ENCODE peak calls at places on chromosome 20, in four cellular contexts. Q, P, C and Y are unnamed samples.

GRCh38 chr20:25541676-25542075 is 43.7 kb downstream of the NINL start:
- DNase-seq in Q (no peak), C (no peak), P (no peak), Y (no peak)

GRCh38 chr20:23257848-23258746 is 92.5 kb upstream of the NXT1 start:
- DNase-seq in P (no peak), C (no peak), Q (peak; percentile 88), Y (peak; percentile 28)

GRCh38 chr20:38123021-38123587 is 42.0 kb downstream of the TGM2 start:
- DNase-seq in P (no peak), Q (peak; percentile 78), C (peak; percentile 75), Y (no peak)

GRCh38 chr20:48760403-48760889 is 67.4 kb downstream of the PREX1 start:
- DNase-seq in Q (peak; percentile 24), C (no peak), P (no peak), Y (no peak)

GRCh38 chr20:23374441-23374840 is 12.5 kb downstream of the GZF1 start:
- DNase-seq in P (no peak), C (no peak), Q (no peak), Y (no peak)

GRCh38 chr20:58797371-58798050 is 53.2 kb downstream of the GNAS-AS1 start:
- DNase-seq in C (no peak), P (no peak), Q (no peak), Y (no peak)

GRCh38 chr20:45465492-45466266 is 3.9 kb upstream of the WFDC2 start:
- DNase-seq in C (no peak), Q (no peak), P (no peak), Y (no peak)

GRCh38 chr20:41524980-41525613 is 93.1 kb downstream of the CHD6 start:
- DNase-seq in C (no peak), Q (peak; percentile 58), P (no peak), Y (no peak)

GRCh38 chr20:4161447-4162251 is 146.3 kb upstream of the RNF24 start:
- DNase-seq in Q (no peak), P (peak; percentile 19), C (no peak), Y (no peak)

GRCh38 chr20:33305591-33306057 is 22.6 kb downstream of the BPIFB1 start:
- DNase-seq in C (peak; percentile 35), Q (no peak), P (no peak), Y (no peak)

GRCh38 chr20:44650777-44651493 is 564 bp downstream of the ADA start:
- DNase-seq in C (peak; percentile 31), P (no peak), Q (no peak), Y (no peak)

GRCh38 chr20:7113577-7114466 is 346.3 kb downstream of the BMP2 start:
- DNase-seq in P (no peak), C (peak; percentile 36), Q (peak; percentile 1), Y (peak; percentile 64)

GRCh38 chr20:19601133-19601810 is 156.8 kb upstream of the RIN2 start:
- DNase-seq in P (no peak), Q (no peak), C (peak; percentile 19), Y (no peak)

GRCh38 chr20:31967830-31968249 is at the start of gene XKR7:
- DNase-seq in P (no peak), C (no peak), Q (no peak), Y (no peak)

GRCh38 chr20:58905236-58905635 is 52.7 kb downstream of the GNAS start:
- DNase-seq in C (no peak), Q (no peak), P (no peak), Y (no peak)

GRCh38 chr20:19492937-19493336 is 265.1 kb upstream of the RIN2 start:
- DNase-seq in C (no peak), P (no peak), Q (no peak), Y (no peak)

GRCh38 chr20:61322151-61322860 is 70.2 kb downstream of the CDH4 start:
- DNase-seq in P (no peak), Q (no peak), C (no peak), Y (no peak)

GRCh38 chr20:37394543-37395410 is 48.8 kb downstream of the SRC start:
- DNase-seq in Q (no peak), P (no peak), C (no peak), Y (no peak)

GRCh38 chr20:49399329-49399728 is 83.1 kb downstream of the KCNB1 start:
- DNase-seq in C (no peak), P (no peak), Q (peak; percentile 5), Y (no peak)

GRCh38 chr20:11766961-11767360 is 150.7 kb upstream of the BTBD3 start:
- DNase-seq in P (no peak), Q (peak; percentile 61), C (no peak), Y (peak; percentile 79)

GRCh38 chr20:48421547-48421946 is 406.3 kb downstream of the PREX1 start:
- DNase-seq in P (no peak), C (no peak), Q (no peak), Y (no peak)

GRCh38 chr20:13037727-13038126 is 29.0 kb downstream of the SPTLC3 start:
- DNase-seq in Q (peak; percentile 22), P (no peak), C (no peak), Y (no peak)

DNA sequence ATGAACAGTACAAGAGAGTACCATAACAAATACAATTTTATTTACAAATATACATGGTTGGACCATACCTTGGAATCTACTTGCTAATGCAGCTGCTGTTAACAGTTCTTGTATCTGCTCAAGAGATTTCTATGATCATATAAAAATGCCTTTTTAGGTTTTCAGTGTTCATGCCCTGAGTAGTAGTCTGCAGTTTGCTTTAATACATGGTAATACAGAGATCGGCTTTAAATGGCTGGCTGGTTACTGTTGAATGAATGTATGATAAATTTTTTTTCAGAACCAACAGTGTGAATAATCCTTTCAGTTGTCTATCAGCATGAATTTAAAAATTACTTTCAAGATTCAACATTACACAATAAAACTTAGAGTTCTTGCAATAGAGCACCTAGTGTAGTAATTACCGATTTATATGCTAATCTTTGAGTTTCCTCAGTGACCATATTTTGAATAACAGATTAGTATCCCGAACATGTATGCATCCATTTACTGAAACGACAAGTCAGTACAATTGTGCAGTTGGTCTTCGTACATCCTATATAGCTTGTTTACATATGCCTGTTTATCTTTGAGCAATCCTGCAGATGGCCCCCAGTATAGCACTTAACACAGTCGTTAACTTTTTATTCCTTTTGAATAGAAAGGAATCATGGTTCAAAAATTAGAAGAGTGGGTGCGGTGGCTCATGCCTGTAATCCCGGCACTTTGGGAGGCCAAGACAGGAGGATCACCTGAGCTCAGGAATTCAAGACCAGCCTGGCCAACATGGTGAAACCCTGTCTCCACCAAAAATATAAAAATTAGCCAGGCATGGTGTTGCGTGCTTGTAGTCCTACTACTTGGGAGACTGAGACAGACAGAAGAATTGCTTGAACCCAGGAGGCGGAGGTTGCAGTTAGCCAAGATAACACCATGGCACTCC is 6.4 kb downstream of the SRSF6 start:
- DNase-seq in P (no peak), C (no peak), Q (no peak), Y (no peak)
- TF ChIP-seq RAD21 in P (no peak), C (no peak), Q (no peak), Y (no peak)

GRCh38 chr20:50921055-50921454 is 10.2 kb downstream of the ADNP start:
- DNase-seq in Q (no peak), P (no peak), C (peak; percentile 12), Y (no peak)

GRCh38 chr20:50918403-50918802 is 12.8 kb downstream of the ADNP start:
- DNase-seq in P (no peak), C (no peak), Q (peak; percentile 75), Y (no peak)

GRCh38 chr20:50919567-50919966 is 11.7 kb downstream of the ADNP start:
- DNase-seq in P (no peak), C (peak; percentile 62), Q (peak; percentile 84), Y (no peak)

GRCh38 chr20:50924261-50924660 is 7.0 kb downstream of the ADNP start:
- DNase-seq in P (no peak), C (no peak), Q (peak; percentile 43), Y (no peak)

GRCh38 chr20:50921783-50922501 is 9.3 kb downstream of the ADNP start:
- DNase-seq in P (no peak), Q (no peak), C (no peak), Y (no peak)
- TF ChIP-seq RAD21 in P (no peak), Q (no peak), C (no peak), Y (no peak)

GRCh38 chr20:47311967-47312681 is 44.4 kb downstream of the ZMYND8 start:
- DNase-seq in Q (no peak), P (no peak), C (no peak), Y (no peak)
- TF ChIP-seq RAD21 in Q (no peak), P (no peak), C (no peak), Y (no peak)

DNA sequence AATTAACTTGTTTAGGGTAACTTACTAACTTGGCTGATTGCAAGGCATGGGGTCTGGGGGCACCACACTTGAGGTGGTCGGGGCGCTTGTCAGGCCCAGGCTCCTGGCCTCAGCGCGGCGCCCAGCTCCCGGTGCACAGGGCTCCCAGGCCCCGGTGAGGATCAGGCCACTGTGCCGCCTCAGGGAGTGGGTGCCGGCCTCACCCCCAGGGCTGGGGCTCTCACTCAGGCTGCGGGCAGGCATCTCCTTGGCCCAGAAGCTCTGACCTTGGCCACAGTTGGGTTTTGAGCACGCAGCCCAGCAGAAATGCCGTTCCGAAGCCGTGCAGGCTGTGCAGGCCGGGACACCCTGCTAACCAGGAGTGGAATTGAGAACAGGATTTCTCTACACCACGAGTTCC is 37.8 kb upstream of the BHLHE23 start:
- DNase-seq in P (no peak), C (no peak), Q (no peak), Y (no peak)
- TF ChIP-seq RAD21 in P (no peak), C (no peak), Q (no peak), Y (no peak)

GRCh38 chr20:63495771-63496403 is 3.0 kb downstream of the EEF1A2 start:
- DNase-seq in Q (peak; percentile 28), C (peak; percentile 58), P (no peak), Y (no peak)
- TF ChIP-seq RAD21 in Q (peak; percentile 58), C (peak; percentile 63), P (peak; percentile 63), Y (peak; percentile 51)